ENCODE peak calls at places on chromosome 14, in four cellular contexts. One of them, this sample, is unnamed.

GRCh38 chr14:98070521-98070920 is 1201.5 kb downstream of the BCL11B start:
- DNase-seq in uterus: no peak
- DNase-seq in pancreas: no peak
- DNase-seq in activated effector memory CD4-positive, alpha-beta T cell treated with Interleukin-2 at 50 U/mL for 16 hours: no peak
- DNase-seq in this sample: no peak

GRCh38 chr14:23017091-23017490 is 7.1 kb upstream of the C14orf93 start:
- DNase-seq in pancreas: no peak
- DNase-seq in activated effector memory CD4-positive, alpha-beta T cell treated with Interleukin-2 at 50 U/mL for 16 hours: no peak
- DNase-seq in uterus: no peak
- DNase-seq in this sample: no peak

GRCh38 chr14:97523936-97524335 is 726.8 kb downstream of the VRK1 start:
- DNase-seq in activated effector memory CD4-positive, alpha-beta T cell treated with Interleukin-2 at 50 U/mL for 16 hours: no peak
- DNase-seq in pancreas: no peak
- DNase-seq in uterus: no peak
- DNase-seq in this sample: no peak

GRCh38 chr14:59306775-59307174 is 118.3 kb downstream of the DAAM1 start:
- DNase-seq in pancreas: no peak
- DNase-seq in uterus: no peak
- DNase-seq in activated effector memory CD4-positive, alpha-beta T cell treated with Interleukin-2 at 50 U/mL for 16 hours: no peak
- DNase-seq in this sample: no peak

GRCh38 chr14:54127526-54127925 is 170.9 kb upstream of the BMP4 start:
- DNase-seq in pancreas: no peak
- DNase-seq in activated effector memory CD4-positive, alpha-beta T cell treated with Interleukin-2 at 50 U/mL for 16 hours: no peak
- DNase-seq in uterus: no peak
- DNase-seq in this sample: no peak

GRCh38 chr14:53902307-53902706 is 54.3 kb downstream of the BMP4 start:
- DNase-seq in activated effector memory CD4-positive, alpha-beta T cell treated with Interleukin-2 at 50 U/mL for 16 hours: no peak
- DNase-seq in uterus: no peak
- DNase-seq in pancreas: no peak
- DNase-seq in this sample: no peak

GRCh38 chr14:55926007-55926406 is 192.2 kb upstream of the PELI2 start:
- DNase-seq in pancreas: no peak
- DNase-seq in activated effector memory CD4-positive, alpha-beta T cell treated with Interleukin-2 at 50 U/mL for 16 hours: no peak
- DNase-seq in uterus: no peak
- DNase-seq in this sample: no peak

GRCh38 chr14:100158566-100159106 is 809 bp downstream of the DEGS2 start:
- DNase-seq in pancreas: no peak
- DNase-seq in activated effector memory CD4-positive, alpha-beta T cell treated with Interleukin-2 at 50 U/mL for 16 hours: no peak
- DNase-seq in uterus: no peak
- DNase-seq in this sample: no peak

GRCh38 chr14:100911665-100912316 is 8.3 kb upstream of the RTL1 start:
- DNase-seq in uterus: no peak
- DNase-seq in pancreas: no peak
- DNase-seq in activated effector memory CD4-positive, alpha-beta T cell treated with Interleukin-2 at 50 U/mL for 16 hours: no peak
- DNase-seq in this sample: no peak

GRCh38 chr14:67738740-67739504 is 37.2 kb downstream of the RDH12 start:
- DNase-seq in uterus: peak
- DNase-seq in pancreas: no peak
- DNase-seq in activated effector memory CD4-positive, alpha-beta T cell treated with Interleukin-2 at 50 U/mL for 16 hours: no peak
- DNase-seq in this sample: no peak

GRCh38 chr14:38404100-38404541 is 148.2 kb upstream of the CLEC14A start:
- DNase-seq in pancreas: no peak
- DNase-seq in activated effector memory CD4-positive, alpha-beta T cell treated with Interleukin-2 at 50 U/mL for 16 hours: no peak
- DNase-seq in uterus: no peak
- DNase-seq in this sample: no peak